ENCODE peak calls at places on chromosomes 1 and 21, in six cellular contexts. E, P, Z, V, X and I are unnamed samples. For H3K4me1, the result is how much of the 10 kb centered on the place peaks cover.

GRCh38 chr1:116763116-116763786 is 9.0 kb downstream of the CD2 start:
- DNase-seq in E (no peak), P (no peak), Z (no peak), V (no peak), X (no peak), I (no peak)

GRCh38 chr21:31750843-31751242 is 18.9 kb upstream of the SCAF4 start:
- DNase-seq in E (peak), P (no peak), Z (no peak), V (peak), X (no peak), I (no peak)

GRCh38 chr21:18493420-18493819 is 89.8 kb upstream of the TMPRSS15 start:
- DNase-seq in E (no peak), P (no peak), Z (no peak), V (no peak), X (no peak), I (no peak)

GRCh38 chr1:13498553-13498952 is 15.2 kb downstream of the LRRC38 start:
- DNase-seq in E (no peak), P (no peak), Z (no peak), V (no peak), X (no peak), I (no peak)

GRCh38 chr1:202516434-202516877 is 168.0 kb downstream of the PPP1R12B start:
- DNase-seq in E (peak), P (no peak), Z (no peak), V (no peak), X (no peak), I (no peak)

GRCh38 chr1:41573803-41574713 is 89.6 kb upstream of the EDN2 start:
- DNase-seq in E (peak), P (no peak), Z (peak), V (peak), X (peak), I (peak)

GRCh38 chr1:86380257-86380861 is 15.8 kb downstream of the ODF2L start:
- DNase-seq in E (peak), P (no peak), Z (no peak), V (peak), X (no peak), I (no peak)

GRCh38 chr1:205572426-205572825 is 59.4 kb downstream of the ELK4 start:
- DNase-seq in E (no peak), P (no peak), Z (peak), V (no peak), X (peak), I (no peak)

GRCh38 chr1:235504494-235505222 is 406 bp upstream of the B3GALNT2 start:
- DNase-seq in E (peak), P (peak), Z (peak), V (peak), X (peak), I (peak)
- TF ChIP-seq POLR2A in E (peak), P (peak), Z (peak), V (peak), X (peak), I (no peak)

GRCh38 chr21:40173833-40174232 is 306.6 kb downstream of the PCP4 start:
- DNase-seq in E (no peak), P (no peak), Z (no peak), V (no peak), X (no peak), I (no peak)

GRCh38 chr21:40176732-40177131 is 309.5 kb downstream of the PCP4 start:
- DNase-seq in E (no peak), P (no peak), Z (no peak), V (no peak), X (no peak), I (no peak)

GRCh38 chr21:40177979-40178378 is 310.7 kb downstream of the PCP4 start:
- DNase-seq in E (no peak), P (no peak), Z (no peak), V (no peak), X (no peak), I (no peak)

GRCh38 chr21:40179167-40179566 is 311.9 kb downstream of the PCP4 start:
- DNase-seq in E (no peak), P (no peak), Z (no peak), V (no peak), X (no peak), I (peak)

GRCh38 chr21:40178726-40179125 is 311.5 kb downstream of the PCP4 start:
- DNase-seq in E (no peak), P (no peak), Z (no peak), V (no peak), X (no peak), I (no peak)
- H3K4me1 ChIP-seq in E (under half), P (under half), Z (under half), V (under half), X (under half), I (under half)

DNA sequence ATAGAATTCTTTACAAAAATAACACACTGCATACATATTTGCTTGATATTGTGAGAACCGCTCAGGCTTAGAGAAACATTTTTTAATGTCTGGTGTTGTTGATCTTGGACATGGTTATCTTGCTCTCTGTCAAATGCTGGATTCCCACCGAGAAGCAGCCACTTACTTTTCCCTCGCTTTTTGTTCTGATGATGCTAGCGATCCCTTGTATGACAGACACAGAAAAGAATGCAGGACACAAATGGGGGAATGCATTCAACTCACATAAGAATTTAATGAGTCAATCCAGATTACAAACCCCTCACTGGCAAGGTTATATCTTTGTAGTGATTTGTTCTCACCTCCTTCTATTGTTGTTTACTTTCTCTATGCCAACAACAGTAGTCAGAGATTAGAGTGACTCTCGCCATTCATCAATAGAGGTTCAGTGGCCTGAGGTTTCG is 76.8 kb upstream of the AKT3 start:
- DNase-seq in E (peak), P (no peak), Z (no peak), V (peak), X (no peak), I (no peak)
- H3K4me3 ChIP-seq in E (no peak), P (no peak), Z (no peak), V (no peak), X (no peak), I (no peak)

DNA sequence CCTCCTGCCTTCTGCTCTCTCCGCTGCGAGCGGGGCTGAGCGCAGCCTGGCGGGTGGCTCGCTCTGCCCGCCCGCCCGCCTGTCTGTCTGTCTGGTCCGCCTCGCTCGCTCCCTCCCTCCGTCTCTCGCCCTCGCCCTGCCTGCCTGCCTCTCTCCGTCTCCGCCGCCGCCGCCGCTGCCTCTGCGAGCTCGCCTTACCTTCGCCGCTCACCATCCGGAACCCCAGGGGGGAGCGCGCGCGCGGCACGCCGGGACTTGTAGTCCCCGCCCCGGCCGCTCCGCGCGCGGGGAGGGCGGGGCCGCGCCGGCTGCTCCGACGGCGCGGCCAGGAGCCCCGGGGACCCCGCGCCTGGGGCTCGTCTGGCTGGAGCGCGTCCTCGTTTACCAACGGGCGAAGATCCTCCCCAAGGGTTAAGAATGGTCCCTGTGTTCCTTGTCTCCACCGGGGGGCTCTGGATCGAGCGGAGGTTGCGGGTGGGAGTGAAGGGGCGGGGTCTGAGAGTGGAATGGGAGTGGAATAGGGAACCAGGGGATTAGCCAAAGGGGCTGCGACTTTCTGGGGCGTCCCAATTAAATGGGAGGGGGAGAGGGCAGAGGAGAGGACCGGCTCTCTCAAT is at the start of gene AHDC1:
- DNase-seq in E (peak), P (peak), Z (peak), V (peak), X (peak), I (peak)
- TF ChIP-seq POLR2A in E (peak), P (peak), Z (peak), V (peak), X (no peak), I (peak)